ENCODE peak calls at places on chromosomes 11 and 22, in five cellular contexts. X, U, A, Y and L are unnamed samples. For H3K4me1, the result is how much of the 10 kb centered on the place peaks cover.

GRCh38 chr11:65207918-65208784 is 26.4 kb downstream of the CAPN1 start:
- DNase-seq in U (no peak), A (no peak), Y (no peak), X (no peak), L (no peak)

GRCh38 chr11:66361502-66361941 is 10.0 kb downstream of the SLC29A2 start:
- DNase-seq in A (no peak), X (no peak), Y (no peak), U (no peak), L (no peak)

GRCh38 chr11:2759228-2760195 is 59.7 kb upstream of the KCNQ1OT1 start:
- DNase-seq in A (no peak), U (no peak), Y (no peak), X (no peak), L (no peak)

GRCh38 chr11:2579315-2580060 is 120.3 kb downstream of the KCNQ1OT1 start:
- DNase-seq in A (peak), Y (no peak), U (no peak), X (no peak), L (no peak)

GRCh38 chr11:82750643-82751139 is 17.0 kb upstream of the FAM181B start:
- DNase-seq in U (no peak), A (peak), X (peak), Y (no peak), L (no peak)

GRCh38 chr11:57903441-57904123 is 120.1 kb upstream of the OR9Q1 start:
- DNase-seq in U (peak), A (no peak), X (no peak), Y (peak), L (no peak)

GRCh38 chr11:87966744-87967143 is 208.5 kb downstream of the RAB38 start:
- DNase-seq in A (peak), Y (no peak), X (peak), U (no peak), L (no peak)

GRCh38 chr11:103544874-103545273 is 435.6 kb downstream of the DYNC2H1 start:
- DNase-seq in Y (no peak), X (no peak), U (no peak), A (no peak), L (no peak)

GRCh38 chr11:76669901-76670474 is 559 bp downstream of the LRRC32 start:
- DNase-seq in X (no peak), U (peak), A (peak), Y (no peak), L (peak)

GRCh38 chr22:41801886-41802285 is 1.4 kb downstream of the CCDC134 start:
- DNase-seq in Y (no peak), U (no peak), X (no peak), A (no peak), L (no peak)

GRCh38 chr22:41798736-41799135 is 1.7 kb upstream of the CCDC134 start:
- DNase-seq in U (no peak), Y (no peak), A (no peak), X (no peak), L (no peak)

GRCh38 chr22:41800348-41801146 is at the start of gene CCDC134:
- DNase-seq in U (peak), Y (peak), X (peak), A (peak), L (peak)

GRCh38 chr22:41801147-41801819 is 804 bp downstream of the CCDC134 start:
- DNase-seq in Y (no peak), U (no peak), X (no peak), A (no peak), L (peak)

DNA sequence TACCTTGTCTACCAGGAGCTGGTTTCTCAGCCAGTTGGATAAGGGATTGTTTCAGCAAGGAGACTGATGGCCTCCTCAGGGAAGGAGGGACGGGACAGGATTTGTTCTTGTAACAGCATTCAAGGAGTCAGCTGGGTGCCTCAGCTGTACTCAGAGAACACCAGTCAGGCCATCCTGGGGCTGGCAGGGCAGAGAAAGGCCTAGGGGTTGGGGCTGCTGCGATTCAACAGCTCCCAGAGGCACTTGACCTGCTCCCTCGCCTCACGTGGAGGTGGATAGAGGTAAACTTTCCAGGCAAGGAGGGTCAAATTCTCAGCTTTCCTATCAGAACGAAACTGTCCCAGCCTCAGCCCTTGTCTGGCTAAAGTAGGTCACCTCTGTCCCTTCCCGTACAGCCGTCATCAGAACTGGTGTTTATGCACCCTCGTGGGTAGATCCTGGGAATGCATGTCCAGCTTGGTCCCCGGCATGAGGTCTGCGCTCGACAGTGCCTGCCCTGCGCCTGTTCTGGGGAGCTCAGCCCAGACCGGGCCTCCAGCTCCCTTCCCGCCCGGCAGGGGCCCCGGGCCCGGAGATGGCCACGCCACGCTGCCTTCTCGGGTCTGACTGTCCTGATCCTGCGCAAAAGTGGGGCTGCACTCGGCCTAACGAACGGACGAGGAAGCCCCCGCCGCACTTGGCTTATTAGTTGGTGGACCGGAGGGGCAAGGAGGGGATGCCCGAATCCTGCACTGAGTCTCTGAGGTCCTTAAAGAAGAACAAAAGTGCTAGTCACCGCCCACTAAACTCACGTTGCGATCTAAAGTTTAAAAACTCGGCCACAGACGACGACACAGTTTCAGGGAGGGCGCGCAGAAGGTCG is 762 bp upstream of the CCDC134 start:
- DNase-seq in X (peak), Y (no peak), A (peak), U (no peak), L (peak)
- H2AFZ ChIP-seq in X (peak), Y (peak), A (peak), U (peak), L (peak)

GRCh38 chr11:126431401-126432064 is 76.0 kb downstream of the ST3GAL4 start:
- DNase-seq in A (no peak), Y (peak), X (no peak), U (peak), L (no peak)

GRCh38 chr11:126433244-126433846 is 77.9 kb downstream of the ST3GAL4 start:
- DNase-seq in U (no peak), X (no peak), Y (no peak), A (no peak), L (no peak)

GRCh38 chr11:126432525-126432924 is 77.0 kb downstream of the ST3GAL4 start:
- DNase-seq in Y (no peak), A (no peak), X (no peak), U (no peak), L (no peak)

GRCh38 chr11:126432065-126432461 is 76.6 kb downstream of the ST3GAL4 start:
- DNase-seq in A (no peak), U (no peak), X (no peak), Y (no peak), L (no peak)

DNA sequence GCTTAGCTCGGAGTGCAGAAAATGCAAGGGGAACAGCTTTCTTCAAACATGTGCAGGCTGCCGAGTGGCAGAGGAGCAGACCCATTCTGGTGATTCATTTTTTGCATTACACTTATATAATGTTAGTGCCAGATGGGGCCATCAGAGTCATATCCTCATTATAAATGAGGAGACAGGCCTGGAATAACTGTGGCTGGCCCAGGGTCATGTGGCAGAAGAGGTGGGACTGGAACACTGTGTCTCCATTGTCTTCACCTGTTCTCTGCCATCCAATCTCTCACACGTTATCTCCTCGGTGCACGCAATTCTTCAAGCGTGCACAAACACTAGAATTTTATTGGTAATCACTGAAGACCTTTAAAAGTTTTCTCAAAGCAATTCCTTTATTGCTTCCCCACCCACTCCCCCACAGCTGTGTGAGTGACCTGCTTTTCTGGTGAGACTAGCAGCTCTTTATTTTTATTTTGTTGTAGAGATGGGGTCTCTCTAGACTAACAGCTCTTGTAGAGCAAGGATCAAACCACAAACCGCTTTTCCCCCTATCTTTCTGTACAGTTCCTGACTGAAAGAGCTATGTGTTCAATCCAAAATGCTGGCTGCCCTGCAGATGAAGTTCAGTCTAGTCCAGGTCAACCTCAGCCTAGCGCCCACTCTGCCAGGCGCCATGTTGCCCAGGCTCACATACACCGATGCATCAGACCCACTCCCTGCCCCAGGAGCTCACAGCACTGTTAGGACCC is 75.3 kb downstream of the ST3GAL4 start:
- DNase-seq in A (no peak), Y (no peak), U (peak), X (no peak), L (no peak)
- H3K4me2 ChIP-seq in A (no peak), Y (peak), U (no peak), X (no peak), L (no peak)

DNA sequence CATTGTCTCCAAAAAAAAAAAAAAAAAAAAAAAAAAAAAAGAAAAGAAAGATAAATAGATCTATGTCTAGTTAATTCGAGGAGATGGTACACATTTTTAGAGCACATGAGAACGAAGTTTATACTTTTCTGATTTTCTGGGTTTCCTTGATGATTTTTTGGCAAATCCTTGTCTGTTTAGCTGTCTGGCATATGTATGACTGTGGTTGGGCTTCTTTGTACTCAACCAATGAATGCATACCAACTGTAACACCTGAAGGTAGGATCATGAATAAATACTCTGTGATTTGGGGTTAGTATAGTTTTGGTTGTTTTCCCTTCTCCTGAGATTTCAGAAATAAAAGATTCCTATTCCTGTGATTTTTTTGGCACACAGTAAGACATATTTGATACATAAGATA is 63.1 kb downstream of the ARHGEF12 start:
- DNase-seq in Y (no peak), A (no peak), U (no peak), X (no peak), L (no peak)
- H3K4me1 ChIP-seq in Y (under half), A (under half), U (under half), X (under half), L (under half)

GRCh38 chr22:43446037-43446803 is 34.4 kb downstream of the MPPED1 start:
- DNase-seq in A (no peak), U (peak), X (no peak), Y (no peak), L (no peak)

GRCh38 chr22:43449205-43449830 is 37.5 kb downstream of the MPPED1 start:
- DNase-seq in X (no peak), Y (no peak), A (peak), U (no peak), L (no peak)

GRCh38 chr22:43449831-43450225 is 38.0 kb downstream of the MPPED1 start:
- DNase-seq in A (no peak), X (no peak), Y (no peak), U (no peak), L (no peak)

GRCh38 chr22:43448048-43448447 is 36.2 kb downstream of the MPPED1 start:
- DNase-seq in Y (no peak), X (no peak), U (no peak), A (no peak), L (no peak)

DNA sequence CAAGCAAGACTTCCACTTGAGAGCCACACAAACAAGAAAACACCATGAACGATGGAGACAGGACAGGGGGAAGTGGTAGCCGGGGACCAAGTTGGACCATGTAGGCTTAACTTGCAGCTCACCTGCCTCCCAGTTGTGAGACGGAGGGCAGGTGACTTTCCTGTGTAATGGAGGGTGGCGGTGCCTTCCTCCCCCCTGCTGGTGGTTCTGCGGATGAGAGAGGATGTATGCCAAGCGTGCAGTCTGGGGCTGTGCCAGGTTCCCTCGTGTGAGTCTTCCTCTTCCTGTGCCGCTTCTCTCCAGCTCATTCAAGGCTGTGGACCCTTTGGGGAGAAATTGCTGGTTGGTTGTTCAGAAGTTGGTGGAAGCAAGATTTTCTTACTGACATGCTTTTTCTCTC is 35.1 kb downstream of the MPPED1 start:
- DNase-seq in U (no peak), Y (no peak), A (no peak), X (no peak), L (no peak)
- H2AFZ ChIP-seq in U (no peak), Y (no peak), A (no peak), X (no peak), L (no peak)

DNA sequence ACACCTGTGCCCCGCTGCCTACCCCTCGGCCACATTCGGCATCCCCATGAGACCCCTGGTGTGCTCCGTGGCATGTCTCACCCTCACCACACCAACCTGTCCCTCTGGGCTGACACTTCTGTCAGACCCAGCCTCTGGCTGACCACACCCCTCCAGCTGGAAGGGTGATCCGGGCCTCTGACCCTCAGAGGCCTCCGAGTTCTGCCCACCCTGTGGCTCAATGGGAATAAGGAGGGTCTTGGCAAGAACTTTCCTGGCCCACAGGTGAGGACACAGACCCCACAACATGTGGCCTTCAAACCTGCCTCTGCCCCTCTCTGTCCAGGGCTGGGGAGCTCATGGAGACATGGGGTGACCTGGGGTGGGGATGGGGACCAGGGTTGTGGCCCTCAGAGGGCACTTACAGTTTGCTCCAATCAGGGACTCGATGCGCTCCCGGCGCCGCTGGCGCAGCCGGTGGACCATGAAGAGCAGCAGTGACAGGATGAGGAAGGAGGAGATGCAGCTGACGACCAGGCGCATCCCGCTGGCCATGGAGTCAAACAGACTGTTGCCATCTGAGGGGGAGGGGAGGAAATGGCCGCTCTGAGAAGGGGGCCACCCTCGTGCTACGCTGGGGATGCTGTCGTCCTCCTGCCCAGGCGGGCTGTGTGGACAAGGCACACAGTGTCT is 80.7 kb downstream of the DGCR2 start:
- DNase-seq in Y (no peak), A (no peak), U (no peak), X (no peak), L (no peak)
- H3K4me2 ChIP-seq in Y (no peak), A (no peak), U (no peak), X (no peak), L (no peak)

GRCh38 chr22:39534092-39534506 is 1.6 kb upstream of the RPS19BP1 start:
- DNase-seq in A (no peak), Y (no peak), U (no peak), X (no peak), L (no peak)
- H3K4me1 ChIP-seq in A (under half), Y (under half), U (under half), X (under half), L (under half)

GRCh38 chr11:17351510-17352176 is at the start of gene NCR3LG1:
- DNase-seq in U (peak), A (peak), Y (peak), X (peak), L (peak)

GRCh38 chr11:17351171-17351509 is 460 bp upstream of the NCR3LG1 start:
- DNase-seq in U (no peak), Y (no peak), A (no peak), X (no peak), L (no peak)

GRCh38 chr11:17352925-17353227 is 1.3 kb downstream of the NCR3LG1 start:
- DNase-seq in U (peak), A (peak), X (no peak), Y (peak), L (peak)

GRCh38 chr11:17353228-17354021 is 1.8 kb downstream of the NCR3LG1 start:
- DNase-seq in A (peak), X (peak), Y (peak), U (peak), L (peak)

DNA sequence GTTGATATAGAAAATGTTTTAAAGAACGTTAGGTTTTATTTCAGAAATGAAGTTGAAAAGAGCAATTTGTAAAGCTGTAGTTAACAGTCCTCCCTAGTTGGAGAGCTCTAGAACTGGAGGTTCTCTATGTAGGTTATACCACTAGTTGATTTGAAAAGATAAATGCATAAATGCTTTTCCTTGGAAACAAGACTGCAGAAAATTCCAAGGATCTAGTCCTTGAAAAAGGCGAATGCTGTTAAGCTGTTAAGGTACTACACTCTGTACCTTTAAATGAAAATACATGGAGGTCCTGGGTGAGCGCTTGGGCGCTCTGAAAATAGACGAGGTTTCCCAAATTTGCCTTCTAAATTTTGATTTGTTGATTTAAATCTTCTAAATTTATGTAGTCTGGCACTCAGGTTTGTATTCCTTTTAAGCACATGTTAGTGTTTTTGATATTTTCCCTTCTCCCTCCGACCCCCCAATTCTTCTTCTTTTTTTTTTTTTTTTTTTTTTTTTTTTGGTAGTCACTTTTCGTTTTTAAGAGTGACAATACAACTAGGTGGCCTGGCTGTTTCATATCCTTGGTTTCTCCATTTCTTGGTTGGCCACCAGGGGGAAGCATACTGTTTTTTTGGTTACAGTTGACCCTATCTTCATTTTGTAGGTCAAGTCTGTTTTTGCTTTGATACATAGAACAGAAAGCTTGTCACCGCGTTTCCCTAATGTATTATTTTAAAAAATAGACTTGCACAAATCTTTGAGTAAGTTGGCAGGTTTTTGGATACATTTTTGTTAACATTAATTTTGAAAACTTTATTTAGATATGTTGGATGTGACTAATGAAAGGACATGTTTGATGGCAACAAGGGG is 2.7 kb downstream of the NCR3LG1 start:
- DNase-seq in U (peak), A (peak), X (peak), Y (peak), L (peak)
- H2AFZ ChIP-seq in U (no peak), A (no peak), X (peak), Y (peak), L (peak)